ENCODE peak calls at places on chromosomes 1 and 21, in six cellular contexts. P, K, H, A, B and S are unnamed samples.
A peak's percentile ranks its signal among the peaks of the same experiment; 100 is the strongest.

GRCh38 chr1:162941024-162941423 is 80.0 kb upstream of the CCDC190 start:
- DNase-seq in H (no peak), P (no peak), A (no peak), K (no peak), B (no peak), S (no peak)

GRCh38 chr1:170010443-170010842 is 64.1 kb downstream of the KIFAP3 start:
- DNase-seq in B (no peak), A (peak; percentile 6), P (peak; percentile 15), K (peak; percentile 50), H (no peak), S (peak; percentile 10)

GRCh38 chr1:193036337-193037047 is 22.7 kb downstream of the UCHL5 start:
- DNase-seq in B (no peak), A (no peak), P (no peak), H (no peak), K (no peak), S (no peak)

GRCh38 chr1:220888665-220888986 is 9.4 kb downstream of the HLX start:
- DNase-seq in A (no peak), H (no peak), P (no peak), K (no peak), B (no peak), S (no peak)

GRCh38 chr1:4743978-4744750 is 89.8 kb downstream of the AJAP1 start:
- DNase-seq in K (no peak), A (no peak), H (no peak), B (no peak), P (no peak), S (no peak)

GRCh38 chr21:26570203-26570602 is 2.9 kb downstream of the CYYR1 start:
- DNase-seq in P (no peak), B (no peak), K (no peak), A (no peak), H (no peak), S (no peak)

GRCh38 chr1:92585831-92586230 is 99.1 kb upstream of the GFI1 start:
- DNase-seq in K (no peak), B (no peak), P (no peak), A (no peak), H (no peak), S (no peak)

GRCh38 chr1:79124756-79125155 is 118.2 kb upstream of the ADGRL4 start:
- DNase-seq in H (no peak), P (no peak), A (no peak), B (no peak), K (no peak), S (no peak)

GRCh38 chr21:27406297-27407009 is 439.6 kb upstream of the ADAMTS5 start:
- DNase-seq in K (no peak), A (no peak), H (no peak), B (no peak), P (no peak), S (no peak)

GRCh38 chr1:81020506-81020905 is 780.2 kb upstream of the ADGRL2 start:
- DNase-seq in A (no peak), B (no peak), P (peak; percentile 15), H (no peak), K (no peak), S (no peak)

GRCh38 chr1:78836736-78837135 is 169.8 kb downstream of the ADGRL4 start:
- DNase-seq in A (no peak), B (no peak), H (no peak), P (no peak), K (no peak), S (no peak)

GRCh38 chr1:89553195-89553584 is 28.6 kb downstream of the LRRC8B start:
- DNase-seq in K (no peak), H (peak; percentile 50), B (no peak), A (no peak), P (no peak), S (no peak)

GRCh38 chr21:34122047-34122446 is 48.7 kb downstream of the MRPS6 start:
- DNase-seq in P (no peak), B (no peak), A (no peak), K (no peak), H (peak; percentile 35), S (no peak)

GRCh38 chr1:17611991-17612390 is 72.5 kb downstream of the ARHGEF10L start:
- DNase-seq in A (no peak), P (no peak), K (peak; percentile 76), H (no peak), B (no peak), S (no peak)

GRCh38 chr21:44765231-44766013 is 36.2 kb downstream of the UBE2G2 start:
- DNase-seq in H (peak; percentile 86), P (no peak), K (peak; percentile 5), A (peak; percentile 44), B (no peak), S (no peak)

GRCh38 chr1:225819346-225820192 is 9.6 kb downstream of the EPHX1 start:
- DNase-seq in A (no peak), B (no peak), K (no peak), H (no peak), P (no peak), S (no peak)

GRCh38 chr1:2391034-2391384 is 345 bp downstream of the MORN1 start:
- DNase-seq in A (no peak), K (no peak), H (peak; percentile 46), P (no peak), B (no peak), S (no peak)

GRCh38 chr1:28887418-28887834 is 26.9 kb upstream of the EPB41 start:
- DNase-seq in K (no peak), P (no peak), A (peak; percentile 61), B (no peak), H (peak; percentile 16), S (no peak)

GRCh38 chr1:233815357-233815756 is 89.1 kb upstream of the SLC35F3 start:
- DNase-seq in H (no peak), A (no peak), B (no peak), P (no peak), K (no peak), S (no peak)

GRCh38 chr1:34396042-34396441 is 219.3 kb downstream of the C1orf94 start:
- DNase-seq in H (no peak), P (peak; percentile 94), K (no peak), B (no peak), A (no peak), S (no peak)

GRCh38 chr1:193313354-193314140 is 127.1 kb upstream of the B3GALT2 start:
- DNase-seq in A (no peak), K (no peak), H (no peak), P (no peak), B (no peak), S (no peak)

GRCh38 chr1:25079048-25079447 is 149.0 kb upstream of the RUNX3 start:
- DNase-seq in H (no peak), P (no peak), B (no peak), A (no peak), K (no peak), S (no peak)

GRCh38 chr1:67726224-67726623 is 41.2 kb downstream of the GADD45A start:
- DNase-seq in K (peak; percentile 35), B (no peak), H (no peak), A (no peak), P (no peak), S (no peak)

GRCh38 chr1:21165632-21166031 is 11.1 kb downstream of the EIF4G3 start:
- DNase-seq in P (no peak), H (no peak), K (no peak), A (no peak), B (no peak), S (no peak)

GRCh38 chr1:90925928-90926869 is 95.6 kb downstream of the ZNF644 start:
- DNase-seq in K (peak; percentile 75), P (no peak), H (no peak), A (no peak), B (no peak), S (no peak)

GRCh38 chr21:44199448-44199847 is 41.3 kb downstream of the ICOSLG start:
- DNase-seq in K (no peak), H (no peak), P (peak; percentile 27), B (no peak), A (no peak), S (peak; percentile 31)

GRCh38 chr1:43706598-43707190 is 642 bp upstream of the ST3GAL3 start:
- DNase-seq in K (no peak), P (peak; percentile 48), B (no peak), A (peak; percentile 8), H (peak; percentile 8), S (no peak)